ENCODE peak calls at places on chromosomes 1 and 21, in six cellular contexts. One of them, this sample, is unnamed.

GRCh38 chr1:173253046-173253445 is 45.9 kb upstream of the TNFSF4 start:
- DNase-seq in T-cell: no peak
- DNase-seq in tibial artery: no peak
- DNase-seq in CD4-positive, alpha-beta T cell: no peak
- DNase-seq in AG08396: no peak
- DNase-seq in T-helper 1 cell: no peak
- DNase-seq in this sample: no peak

GRCh38 chr1:198492872-198493271 is 47.6 kb downstream of the ATP6V1G3 start:
- DNase-seq in T-cell: no peak
- DNase-seq in tibial artery: no peak
- DNase-seq in CD4-positive, alpha-beta T cell: no peak
- DNase-seq in AG08396: peak
- DNase-seq in T-helper 1 cell: no peak
- DNase-seq in this sample: no peak

GRCh38 chr1:151638074-151638775 is 26.4 kb downstream of the SNX27 start:
- DNase-seq in T-cell: no peak
- DNase-seq in tibial artery: no peak
- DNase-seq in CD4-positive, alpha-beta T cell: no peak
- DNase-seq in AG08396: no peak
- DNase-seq in T-helper 1 cell: no peak
- DNase-seq in this sample: no peak

GRCh38 chr1:157622471-157622870 is 24.6 kb upstream of the FCRL4 start:
- DNase-seq in T-cell: no peak
- DNase-seq in tibial artery: no peak
- DNase-seq in CD4-positive, alpha-beta T cell: no peak
- DNase-seq in AG08396: no peak
- DNase-seq in T-helper 1 cell: no peak
- DNase-seq in this sample: no peak

GRCh38 chr21:10418649-10419048 is 102.7 kb upstream of the TPTE start:
- DNase-seq in T-cell: no peak
- DNase-seq in tibial artery: peak
- DNase-seq in CD4-positive, alpha-beta T cell: no peak
- DNase-seq in AG08396: peak
- DNase-seq in T-helper 1 cell: no peak
- DNase-seq in this sample: no peak

GRCh38 chr1:89547563-89548485 is 23.2 kb downstream of the LRRC8B start:
- DNase-seq in T-cell: no peak
- DNase-seq in tibial artery: peak
- DNase-seq in CD4-positive, alpha-beta T cell: no peak
- DNase-seq in AG08396: peak
- DNase-seq in T-helper 1 cell: peak
- DNase-seq in this sample: peak

GRCh38 chr1:152014943-152015342 is 21.3 kb upstream of the S100A10 start:
- DNase-seq in T-cell: no peak
- DNase-seq in tibial artery: no peak
- DNase-seq in CD4-positive, alpha-beta T cell: no peak
- DNase-seq in AG08396: no peak
- DNase-seq in T-helper 1 cell: no peak
- DNase-seq in this sample: no peak

GRCh38 chr1:117561551-117561950 is 44.3 kb upstream of the TENT5C start:
- DNase-seq in T-cell: no peak
- DNase-seq in tibial artery: no peak
- DNase-seq in CD4-positive, alpha-beta T cell: no peak
- DNase-seq in AG08396: no peak
- DNase-seq in T-helper 1 cell: no peak
- DNase-seq in this sample: no peak

GRCh38 chr1:106456832-106457231 is 599.6 kb upstream of the PRMT6 start:
- DNase-seq in T-cell: no peak
- DNase-seq in tibial artery: no peak
- DNase-seq in CD4-positive, alpha-beta T cell: no peak
- DNase-seq in AG08396: no peak
- DNase-seq in T-helper 1 cell: no peak
- DNase-seq in this sample: no peak

GRCh38 chr1:26695417-26696190 is at the start of gene ARID1A:
- DNase-seq in T-cell: peak
- DNase-seq in tibial artery: peak
- DNase-seq in CD4-positive, alpha-beta T cell: peak
- DNase-seq in AG08396: peak
- DNase-seq in T-helper 1 cell: peak
- DNase-seq in this sample: peak

GRCh38 chr1:94731891-94732290 is 88.3 kb upstream of the SLC44A3 start:
- DNase-seq in T-cell: no peak
- DNase-seq in tibial artery: no peak
- DNase-seq in CD4-positive, alpha-beta T cell: no peak
- DNase-seq in AG08396: no peak
- DNase-seq in T-helper 1 cell: no peak
- DNase-seq in this sample: no peak

GRCh38 chr1:34681481-34682451 is 73.1 kb upstream of the GJB5 start:
- DNase-seq in T-cell: no peak
- DNase-seq in tibial artery: no peak
- DNase-seq in CD4-positive, alpha-beta T cell: peak
- DNase-seq in AG08396: peak
- DNase-seq in T-helper 1 cell: peak
- DNase-seq in this sample: no peak

GRCh38 chr1:187817782-187818181 is 989.0 kb downstream of the PLA2G4A start:
- DNase-seq in T-cell: no peak
- DNase-seq in tibial artery: no peak
- DNase-seq in CD4-positive, alpha-beta T cell: no peak
- DNase-seq in AG08396: no peak
- DNase-seq in T-helper 1 cell: no peak
- DNase-seq in this sample: peak

GRCh38 chr1:19029191-19030085 is 73.0 kb upstream of the IFFO2 start:
- DNase-seq in T-cell: no peak
- DNase-seq in tibial artery: peak
- DNase-seq in CD4-positive, alpha-beta T cell: no peak
- DNase-seq in AG08396: no peak
- DNase-seq in T-helper 1 cell: no peak
- DNase-seq in this sample: peak

GRCh38 chr1:52552505-52553371 is at the start of gene TUT4:
- DNase-seq in T-cell: peak
- DNase-seq in tibial artery: peak
- DNase-seq in CD4-positive, alpha-beta T cell: peak
- DNase-seq in AG08396: peak
- DNase-seq in T-helper 1 cell: peak
- DNase-seq in this sample: peak

GRCh38 chr1:244060117-244060516 is 9.0 kb downstream of the ZBTB18 start:
- DNase-seq in T-cell: no peak
- DNase-seq in tibial artery: no peak
- DNase-seq in CD4-positive, alpha-beta T cell: no peak
- DNase-seq in AG08396: no peak
- DNase-seq in T-helper 1 cell: no peak
- DNase-seq in this sample: no peak

GRCh38 chr1:31166462-31166861 is 73.2 kb downstream of the NKAIN1 start:
- DNase-seq in T-cell: no peak
- DNase-seq in tibial artery: no peak
- DNase-seq in CD4-positive, alpha-beta T cell: no peak
- DNase-seq in AG08396: no peak
- DNase-seq in T-helper 1 cell: no peak
- DNase-seq in this sample: no peak